ENCODE peak calls at places on chromosomes 7 and 10, in six cellular contexts. M is HL-60, F is lower lobe of right lung, B is NB4, P is endodermal cell, Q is cardiac fibroblast. K is an unnamed sample.

GRCh38 chr10:29482591-29483421 is 152.0 kb downstream of the SVIL start:
- DNase-seq in M (no peak), B (peak), F (no peak), Q (peak), P (peak), K (no peak)

GRCh38 chr7:75727881-75728592 is 10.7 kb downstream of the HIP1 start:
- DNase-seq in P (peak), M (no peak), Q (no peak), B (peak), F (peak), K (no peak)

GRCh38 chr7:34155225-34155908 is 250.0 kb downstream of the BMPER start:
- DNase-seq in F (no peak), B (peak), M (peak), P (no peak), Q (peak), K (peak)

GRCh38 chr10:8133146-8133545 is 78.7 kb downstream of the GATA3 start:
- DNase-seq in F (no peak), P (no peak), Q (no peak), B (peak), M (no peak), K (no peak)

GRCh38 chr10:84540022-84540616 is 211.7 kb downstream of the CCSER2 start:
- DNase-seq in B (no peak), F (no peak), Q (peak), P (no peak), M (no peak), K (peak)

GRCh38 chr10:107653832-107654287 is 489.4 kb upstream of the SORCS1 start:
- DNase-seq in P (no peak), B (peak), Q (peak), F (no peak), M (peak), K (peak)

GRCh38 chr10:15188629-15189028 is 20.1 kb upstream of the NMT2 start:
- DNase-seq in Q (no peak), B (no peak), P (no peak), M (no peak), F (no peak), K (no peak)

GRCh38 chr7:133290041-133290440 is 37.2 kb downstream of the EXOC4 start:
- DNase-seq in M (no peak), B (no peak), F (no peak), Q (peak), P (no peak), K (no peak)

GRCh38 chr7:16669581-16669980 is 23.6 kb downstream of the BZW2 start:
- DNase-seq in F (no peak), B (no peak), Q (peak), P (no peak), M (no peak), K (no peak)

GRCh38 chr7:15684036-15684815 is 2.3 kb downstream of the MEOX2 start:
- DNase-seq in F (no peak), M (no peak), B (no peak), P (no peak), Q (peak), K (no peak)

GRCh38 chr10:132209978-132210530 is 23.3 kb downstream of the DPYSL4 start:
- DNase-seq in Q (no peak), F (no peak), P (no peak), B (no peak), M (no peak), K (no peak)
- TF ChIP-seq CTCF in Q (no peak), F (no peak), P (no peak), B (no peak), M (no peak), K (no peak)

GRCh38 chr7:111388912-111389311 is 173.4 kb downstream of the IMMP2L start:
- DNase-seq in P (no peak), M (no peak), Q (no peak), F (no peak), B (no peak), K (no peak)

GRCh38 chr7:111392976-111393762 is 169.1 kb downstream of the IMMP2L start:
- DNase-seq in M (no peak), Q (peak), F (no peak), P (no peak), B (no peak), K (no peak)

GRCh38 chr7:111388016-111388415 is 174.3 kb downstream of the IMMP2L start:
- DNase-seq in M (no peak), F (no peak), P (no peak), Q (no peak), B (no peak), K (no peak)

GRCh38 chr7:111392294-111392693 is 170.0 kb downstream of the IMMP2L start:
- DNase-seq in P (no peak), F (no peak), Q (no peak), M (no peak), B (no peak), K (no peak)

GRCh38 chr7:111390000-111390399 is 172.3 kb downstream of the IMMP2L start:
- DNase-seq in B (no peak), F (no peak), Q (no peak), P (no peak), M (no peak), K (no peak)
- H3K4me3 ChIP-seq in B (no peak), F (no peak), Q (no peak), P (no peak), M (no peak), K (no peak)

GRCh38 chr7:84454174-84454959 is 259.8 kb upstream of the SEMA3A start:
- DNase-seq in B (no peak), Q (peak), F (no peak), M (no peak), P (no peak), K (no peak)
- TF ChIP-seq CTCF in B (no peak), Q (peak), F (no peak), M (no peak), P (no peak), K (no peak)

GRCh38 chr10:112278871-112279270 is 4.3 kb upstream of the TECTB start:
- DNase-seq in P (no peak), Q (no peak), F (no peak), M (no peak), B (peak), K (no peak)
- H3K4me3 ChIP-seq in P (no peak), Q (no peak), F (no peak), M (no peak), B (no peak), K (no peak)

GRCh38 chr10:18583575-18584270 is 67.7 kb downstream of the NSUN6 start:
- DNase-seq in M (no peak), F (no peak), P (peak), Q (peak), B (peak), K (no peak)
- TF ChIP-seq CTCF in M (no peak), F (no peak), P (peak), Q (peak), B (no peak), K (no peak)

DNA sequence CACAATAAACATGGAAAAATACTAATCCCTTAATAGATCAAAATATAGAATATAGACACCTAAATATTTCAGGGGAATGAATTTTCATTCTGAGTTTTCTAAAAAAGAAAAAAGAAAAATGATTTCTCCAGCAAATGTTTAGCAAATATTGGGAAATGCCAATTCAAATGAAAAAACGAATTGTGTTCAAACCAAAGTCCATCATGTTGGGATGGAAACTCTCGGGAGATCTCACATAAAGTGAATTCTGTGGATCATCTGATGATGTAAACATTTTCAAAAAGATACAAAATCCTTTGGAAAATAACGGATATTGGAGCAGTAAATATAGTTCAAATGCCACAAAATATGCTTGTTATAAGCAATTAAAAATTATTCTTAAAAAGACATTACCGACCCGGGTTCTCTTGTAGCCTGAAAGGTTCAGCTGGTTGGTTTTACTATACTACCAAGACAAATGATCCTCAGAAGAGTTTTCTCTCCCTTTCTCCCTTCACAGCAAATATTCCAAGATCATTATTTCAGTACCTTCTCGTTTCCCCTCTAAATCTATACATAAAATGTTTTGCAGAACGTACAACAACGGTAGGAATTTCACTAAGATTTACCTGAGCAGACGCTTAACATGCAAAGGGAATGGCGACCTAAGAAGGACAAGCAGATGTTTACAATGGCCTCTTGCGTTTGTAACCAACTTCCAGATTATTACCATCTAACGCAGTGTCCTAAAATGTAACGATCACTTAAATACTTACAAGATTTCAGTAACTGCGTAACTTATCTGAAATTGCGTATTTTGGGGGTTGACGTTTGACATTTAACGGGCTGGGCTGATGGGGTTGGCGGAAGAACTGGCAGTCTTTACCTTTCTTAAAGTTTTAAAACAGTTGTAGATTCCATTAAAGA is 2.5 kb downstream of the HOXA13 start:
- DNase-seq in Q (no peak), M (no peak), P (peak), F (no peak), B (peak), K (no peak)
- H3K4me3 ChIP-seq in Q (no peak), M (no peak), P (no peak), F (no peak), B (peak), K (no peak)

GRCh38 chr10:64091889-64092288 is 570.7 kb downstream of the REEP3 start:
- DNase-seq in Q (peak), M (no peak), B (peak), F (no peak), P (peak), K (no peak)
- TF ChIP-seq CTCF in Q (peak), M (no peak), B (peak), F (no peak), P (peak), K (peak)

DNA sequence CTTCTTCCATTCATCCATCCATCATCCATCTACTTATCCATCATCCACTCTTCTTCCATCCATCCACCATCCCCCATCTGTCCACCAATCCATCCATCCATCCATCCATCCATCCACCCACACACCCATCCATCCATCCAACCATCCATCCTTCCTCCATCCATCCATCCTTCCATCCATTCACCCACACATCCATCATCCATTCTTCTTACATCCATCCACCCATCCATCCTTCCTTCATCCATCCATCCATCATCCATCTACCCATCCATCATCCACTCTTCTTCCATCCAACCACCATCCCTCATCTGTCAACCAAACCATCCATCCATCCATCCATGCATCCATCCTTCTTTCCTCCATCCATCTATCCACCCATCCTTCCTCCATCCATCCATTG is 429.3 kb downstream of the DNAJB6 start:
- DNase-seq in Q (no peak), M (no peak), B (no peak), F (no peak), P (no peak), K (no peak)
- H3K4me3 ChIP-seq in Q (no peak), M (no peak), B (no peak), F (no peak), P (peak), K (no peak)

K was measured in epithelial cell of proximal tubule.